ENCODE peak calls at places on chromosomes 4 and X, in six cellular contexts. P, E, Y, Q, H and M are unnamed samples.

GRCh38 chr4:80921441-80921840 is 109.1 kb upstream of the BMP3 start:
- DNase-seq in Q (no peak), E (no peak), H (no peak), P (no peak), Y (no peak), M (no peak)

GRCh38 chrX:111168314-111168713 is 72.3 kb downstream of the PAK3 start:
- DNase-seq in P (peak), H (no peak), Y (peak), Q (peak), E (no peak), M (peak)

GRCh38 chrX:129781134-129782014 is 1.6 kb downstream of the SASH3 start:
- DNase-seq in H (no peak), Q (no peak), E (peak), Y (no peak), P (no peak), M (no peak)

GRCh38 chr4:145044341-145044740 is 53.7 kb downstream of the ANAPC10 start:
- DNase-seq in Y (no peak), H (no peak), P (no peak), E (no peak), Q (no peak), M (no peak)

GRCh38 chr4:112504807-112505206 is 11.2 kb downstream of the NEUROG2 start:
- DNase-seq in H (no peak), P (no peak), E (no peak), Y (no peak), Q (no peak), M (no peak)

GRCh38 chr4:120293341-120293740 is 226.7 kb upstream of the MAD2L1 start:
- DNase-seq in P (no peak), Y (no peak), E (no peak), H (no peak), Q (no peak), M (no peak)

GRCh38 chr4:164551713-164552040 is 202.3 kb upstream of the SMIM31 start:
- DNase-seq in Q (no peak), E (no peak), Y (no peak), H (no peak), P (no peak), M (no peak)

GRCh38 chr4:189046642-189047041 is 894.0 kb upstream of the FRG1 start:
- DNase-seq in Y (peak), P (no peak), H (no peak), E (no peak), Q (no peak), M (no peak)